ENCODE peak calls at places on chromosome 17, in nine cellular contexts. G, H, Z, U, J, Q, T, E and P are unnamed samples.

GRCh38 chr17:45171338-45172231 is 9.9 kb downstream of the HEXIM2 start:
- DNase-seq in Q (peak), U (peak), E (peak), T (peak), H (no peak), G (no peak), Z (no peak), J (no peak), P (no peak)

GRCh38 chr17:74430706-74431567 is 951 bp upstream of the GPRC5C start:
- DNase-seq in G (peak), E (peak), Q (peak), J (no peak), T (peak), H (peak), Z (peak), U (peak), P (no peak)

GRCh38 chr17:34275881-34276280 is 5.9 kb downstream of the CCL7 start:
- DNase-seq in U (no peak), Q (no peak), H (peak), T (no peak), J (no peak), G (peak), E (no peak), Z (peak), P (no peak)

GRCh38 chr17:17228521-17229279 is 8.3 kb downstream of the FLCN start:
- DNase-seq in H (no peak), G (no peak), T (no peak), Z (no peak), E (no peak), J (no peak), U (no peak), Q (no peak), P (no peak)

GRCh38 chr17:76927577-76927976 is 59.4 kb downstream of the MGAT5B start:
- DNase-seq in Z (no peak), Q (no peak), G (no peak), H (no peak), E (no peak), J (no peak), U (no peak), T (no peak), P (no peak)

GRCh38 chr17:5877948-5878347 is 192.2 kb upstream of the WSCD1 start:
- DNase-seq in T (no peak), J (no peak), G (no peak), E (no peak), Z (peak), H (no peak), Q (no peak), U (no peak), P (no peak)

GRCh38 chr17:47225436-47225858 is 16.3 kb downstream of the MYL4 start:
- DNase-seq in Q (no peak), Z (peak), T (no peak), E (peak), G (peak), J (no peak), U (peak), H (peak), P (no peak)

GRCh38 chr17:18224428-18225120 is 861 bp upstream of the LLGL1 start:
- DNase-seq in Q (no peak), U (peak), H (peak), Z (peak), E (no peak), G (peak), J (no peak), T (peak), P (no peak)

GRCh38 chr17:48024149-48025039 is 13.2 kb downstream of the COPZ2 start:
- DNase-seq in Z (no peak), J (no peak), T (peak), U (peak), H (no peak), G (no peak), Q (peak), E (peak), P (no peak)

GRCh38 chr17:75634376-75634740 is 1.1 kb downstream of the SMIM5 start:
- DNase-seq in U (no peak), T (no peak), J (no peak), H (no peak), Z (no peak), Q (no peak), E (no peak), G (no peak), P (no peak)

GRCh38 chr17:58328195-58329034 is at the start of gene TSPOAP1:
- DNase-seq in U (no peak), J (peak), Z (no peak), Q (peak), T (no peak), H (no peak), E (no peak), G (no peak), P (peak)

GRCh38 chr17:40561871-40562611 is 3.2 kb downstream of the CCR7 start:
- DNase-seq in G (no peak), H (no peak), E (no peak), Q (no peak), U (no peak), T (no peak), J (peak), Z (no peak), P (peak)
- TF ChIP-seq CTCF in G (peak), H (peak), E (no peak), Q (no peak), U (no peak), T (no peak), J (peak), Z (peak), P (peak)

GRCh38 chr17:50587571-50587970 is 27.1 kb downstream of the CACNA1G start:
- DNase-seq in Q (no peak), T (no peak), H (no peak), U (no peak), E (no peak), G (no peak), J (no peak), Z (no peak), P (no peak)
- H3K4me3 ChIP-seq in Q (no peak), T (no peak), H (no peak), U (no peak), E (no peak), G (no peak), J (no peak), Z (no peak), P (no peak)

DNA sequence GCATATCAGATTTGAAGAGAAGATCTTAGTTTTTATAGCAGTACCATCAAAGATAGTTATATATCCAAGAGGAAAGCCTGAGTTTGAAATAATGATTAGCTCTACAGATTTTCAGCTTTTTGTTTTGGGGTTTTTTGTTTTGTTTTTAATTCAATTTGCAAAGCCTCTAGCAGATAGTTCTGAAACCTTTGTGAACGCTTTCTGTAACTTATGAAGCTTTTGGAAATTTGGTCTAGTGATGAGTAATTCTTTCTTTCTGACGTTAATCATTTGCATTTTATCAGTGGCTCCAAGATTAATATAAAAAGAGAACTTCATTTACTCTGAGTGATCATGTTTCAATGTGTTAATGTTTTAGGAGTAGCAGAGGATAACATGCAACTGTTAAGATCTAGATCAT is 160.4 kb upstream of the TBX2 start:
- DNase-seq in G (no peak), E (no peak), Z (no peak), T (no peak), U (no peak), J (no peak), H (peak), Q (no peak), P (no peak)
- TF ChIP-seq CTCF in G (no peak), E (no peak), Z (no peak), T (no peak), U (no peak), J (no peak), H (no peak), Q (no peak), P (no peak)

GRCh38 chr17:59330314-59330942 is 1.0 kb upstream of the YPEL2 start:
- DNase-seq in Q (no peak), E (peak), U (peak), H (no peak), G (no peak), T (peak), J (no peak), Z (no peak), P (no peak)
- H3K4me3 ChIP-seq in Q (no peak), E (peak), U (peak), H (no peak), G (no peak), T (no peak), J (no peak), Z (no peak), P (no peak)

GRCh38 chr17:8162232-8162996 is at the start of gene VAMP2:
- DNase-seq in U (peak), Q (peak), T (peak), J (peak), E (peak), Z (peak), H (peak), G (peak), P (peak)
- TF ChIP-seq CTCF in U (no peak), Q (no peak), T (peak), J (no peak), E (no peak), Z (no peak), H (no peak), G (no peak), P (no peak)

GRCh38 chr17:27360507-27360906 is 66.6 kb downstream of the WSB1 start:
- DNase-seq in U (no peak), H (no peak), G (no peak), E (no peak), T (no peak), Q (no peak), Z (no peak), J (no peak), P (no peak)
- H3K4me3 ChIP-seq in U (no peak), H (no peak), G (no peak), E (no peak), T (no peak), Q (no peak), Z (no peak), J (no peak), P (no peak)

GRCh38 chr17:68431661-68432071 is 25.6 kb downstream of the WIPI1 start:
- DNase-seq in U (no peak), G (peak), E (no peak), Z (peak), T (no peak), J (peak), H (peak), Q (peak), P (peak)
- TF ChIP-seq CTCF in U (no peak), G (peak), E (no peak), Z (peak), T (no peak), J (peak), H (peak), Q (peak), P (peak)

DNA sequence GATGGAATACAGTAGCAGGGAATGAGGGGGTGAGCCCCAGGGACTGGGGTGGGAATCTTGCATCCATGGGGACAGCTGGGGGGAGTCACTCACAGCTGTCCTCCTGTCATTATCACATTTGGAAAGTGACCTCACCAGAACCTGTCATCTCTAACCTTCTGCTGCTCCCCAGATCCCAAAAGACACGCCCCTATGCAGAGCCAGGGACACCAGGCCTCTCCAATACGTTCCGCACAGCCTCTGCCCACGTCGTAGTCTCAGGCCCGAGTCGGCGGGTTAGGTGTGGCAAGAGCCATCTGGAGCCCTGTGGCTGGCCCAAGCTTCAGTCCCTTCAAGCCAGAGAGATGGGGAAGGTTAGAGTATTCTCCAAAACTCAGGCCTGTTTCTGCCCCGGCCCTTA is 214.3 kb downstream of the ENGASE start:
- DNase-seq in H (no peak), T (no peak), Z (no peak), U (no peak), J (no peak), E (no peak), G (no peak), Q (no peak), P (no peak)
- H3K4me3 ChIP-seq in H (no peak), T (no peak), Z (no peak), U (no peak), J (no peak), E (no peak), G (no peak), Q (no peak), P (no peak)

GRCh38 chr17:29959658-29960337 is 18.4 kb downstream of the EFCAB5 start:
- DNase-seq in Q (no peak), E (no peak), H (peak), J (no peak), U (no peak), G (no peak), Z (no peak), T (no peak), P (no peak)

GRCh38 chr17:29956225-29956624 is 14.8 kb downstream of the EFCAB5 start:
- DNase-seq in Q (no peak), T (no peak), G (no peak), J (no peak), H (no peak), Z (no peak), E (no peak), U (no peak), P (no peak)

GRCh38 chr17:29958947-29959657 is 17.7 kb downstream of the EFCAB5 start:
- DNase-seq in J (no peak), T (no peak), Z (peak), Q (no peak), E (no peak), G (no peak), H (peak), U (no peak), P (no peak)

GRCh38 chr17:29949708-29950107 is 8.3 kb downstream of the EFCAB5 start:
- DNase-seq in G (no peak), E (no peak), Z (no peak), T (no peak), J (no peak), H (no peak), U (no peak), Q (no peak), P (no peak)

DNA sequence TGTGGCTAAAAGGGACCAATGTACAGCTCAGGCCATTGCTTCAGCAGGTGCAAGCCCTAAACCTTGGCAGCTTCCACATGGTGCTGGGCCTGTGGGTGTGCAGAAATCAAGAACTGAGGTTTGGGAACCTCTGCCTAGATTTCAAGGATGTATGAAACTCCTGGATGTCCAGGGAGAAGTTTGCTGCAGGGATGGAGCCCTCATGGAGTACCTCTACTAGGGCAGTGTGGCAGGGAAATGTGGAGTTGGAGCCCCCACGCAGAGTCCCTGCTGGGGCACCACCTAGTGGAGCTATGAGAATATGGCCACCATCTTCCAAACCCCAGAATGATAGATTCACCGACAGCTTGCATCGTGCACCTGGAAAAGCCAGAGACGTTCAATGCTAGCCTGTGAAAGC is 13.0 kb downstream of the EFCAB5 start:
- DNase-seq in E (no peak), Q (no peak), H (no peak), G (no peak), T (no peak), J (peak), U (no peak), Z (no peak), P (no peak)
- TF ChIP-seq CTCF in E (no peak), Q (peak), H (no peak), G (peak), T (no peak), J (peak), U (no peak), Z (peak), P (no peak)